ENCODE peak calls at places on chromosomes 7 and 10, in four cellular contexts. One of them, this sample, is unnamed.

GRCh38 chr10:44462338-44462914 is 77.5 kb upstream of the CXCL12 start:
- DNase-seq in naive thymus-derived CD8-positive, alpha-beta T cell: no peak
- DNase-seq in nephron progenitor cell: no peak
- DNase-seq in psoas muscle: no peak
- DNase-seq in this sample: no peak

GRCh38 chr7:90624128-90624980 is 28.2 kb downstream of the CDK14 start:
- DNase-seq in naive thymus-derived CD8-positive, alpha-beta T cell: no peak
- DNase-seq in nephron progenitor cell: no peak
- DNase-seq in psoas muscle: no peak
- DNase-seq in this sample: no peak

GRCh38 chr10:3467052-3467906 is 294.7 kb upstream of the PITRM1 start:
- DNase-seq in naive thymus-derived CD8-positive, alpha-beta T cell: no peak
- DNase-seq in nephron progenitor cell: no peak
- DNase-seq in psoas muscle: peak
- DNase-seq in this sample: peak

GRCh38 chr7:44288811-44289340 is 36.5 kb downstream of the CAMK2B start:
- DNase-seq in naive thymus-derived CD8-positive, alpha-beta T cell: no peak
- DNase-seq in nephron progenitor cell: peak
- DNase-seq in psoas muscle: peak
- DNase-seq in this sample: no peak

GRCh38 chr7:112864380-112864779 is 74.2 kb upstream of the TMEM168 start:
- DNase-seq in naive thymus-derived CD8-positive, alpha-beta T cell: no peak
- DNase-seq in nephron progenitor cell: no peak
- DNase-seq in psoas muscle: no peak
- DNase-seq in this sample: no peak

GRCh38 chr7:42283553-42283952 is 46.5 kb upstream of the GLI3 start:
- DNase-seq in naive thymus-derived CD8-positive, alpha-beta T cell: no peak
- DNase-seq in nephron progenitor cell: no peak
- DNase-seq in psoas muscle: no peak
- DNase-seq in this sample: no peak

GRCh38 chr10:127576011-127576410 is 26.9 kb downstream of the NPS start:
- DNase-seq in naive thymus-derived CD8-positive, alpha-beta T cell: no peak
- DNase-seq in nephron progenitor cell: no peak
- DNase-seq in psoas muscle: no peak
- DNase-seq in this sample: no peak

GRCh38 chr7:94396044-94396443 is 1.3 kb downstream of the COL1A2 start:
- DNase-seq in naive thymus-derived CD8-positive, alpha-beta T cell: no peak
- DNase-seq in nephron progenitor cell: no peak
- DNase-seq in psoas muscle: no peak
- DNase-seq in this sample: peak

GRCh38 chr7:37901890-37902524 is 14.6 kb downstream of the SFRP4 start:
- DNase-seq in naive thymus-derived CD8-positive, alpha-beta T cell: no peak
- DNase-seq in nephron progenitor cell: no peak
- DNase-seq in psoas muscle: no peak
- DNase-seq in this sample: peak

GRCh38 chr10:1049425-1049958 is 573 bp upstream of the IDI1 start:
- DNase-seq in naive thymus-derived CD8-positive, alpha-beta T cell: no peak
- DNase-seq in nephron progenitor cell: no peak
- DNase-seq in psoas muscle: no peak
- DNase-seq in this sample: no peak

GRCh38 chr10:110918269-110918632 is 729 bp downstream of the BBIP1 start:
- DNase-seq in naive thymus-derived CD8-positive, alpha-beta T cell: peak
- DNase-seq in nephron progenitor cell: peak
- DNase-seq in psoas muscle: no peak
- DNase-seq in this sample: peak

GRCh38 chr7:98869374-98870070 is at the start of gene TMEM130:
- DNase-seq in naive thymus-derived CD8-positive, alpha-beta T cell: no peak
- DNase-seq in nephron progenitor cell: peak
- DNase-seq in psoas muscle: peak
- DNase-seq in this sample: no peak

GRCh38 chr7:74009719-74010118 is 18.3 kb upstream of the ELN start:
- DNase-seq in naive thymus-derived CD8-positive, alpha-beta T cell: no peak
- DNase-seq in nephron progenitor cell: no peak
- DNase-seq in psoas muscle: peak
- DNase-seq in this sample: no peak

GRCh38 chr7:149573519-149573918 is 75.9 kb upstream of the ZNF746 start:
- DNase-seq in naive thymus-derived CD8-positive, alpha-beta T cell: no peak
- DNase-seq in nephron progenitor cell: no peak
- DNase-seq in psoas muscle: no peak
- DNase-seq in this sample: no peak

GRCh38 chr10:28060031-28060607 is 61.2 kb upstream of the ODAD2 start:
- DNase-seq in naive thymus-derived CD8-positive, alpha-beta T cell: no peak
- DNase-seq in nephron progenitor cell: no peak
- DNase-seq in psoas muscle: no peak
- DNase-seq in this sample: no peak

GRCh38 chr10:93501650-93502049 is 5.2 kb downstream of the CEP55 start:
- DNase-seq in naive thymus-derived CD8-positive, alpha-beta T cell: no peak
- DNase-seq in nephron progenitor cell: no peak
- DNase-seq in psoas muscle: no peak
- DNase-seq in this sample: no peak

GRCh38 chr10:58894929-58895328 is 281.5 kb upstream of the PHYHIPL start:
- DNase-seq in naive thymus-derived CD8-positive, alpha-beta T cell: no peak
- DNase-seq in nephron progenitor cell: peak
- DNase-seq in psoas muscle: no peak
- DNase-seq in this sample: peak

GRCh38 chr7:104363355-104363754 is 35.0 kb downstream of the LHFPL3 start:
- DNase-seq in naive thymus-derived CD8-positive, alpha-beta T cell: no peak
- DNase-seq in nephron progenitor cell: no peak
- DNase-seq in psoas muscle: no peak
- DNase-seq in this sample: no peak

GRCh38 chr10:80050752-80051151 is 27.7 kb upstream of the TMEM254 start:
- DNase-seq in naive thymus-derived CD8-positive, alpha-beta T cell: no peak
- DNase-seq in nephron progenitor cell: no peak
- DNase-seq in psoas muscle: no peak
- DNase-seq in this sample: no peak

GRCh38 chr10:109892885-109893284 is 30.4 kb downstream of the XPNPEP1 start:
- DNase-seq in naive thymus-derived CD8-positive, alpha-beta T cell: no peak
- DNase-seq in nephron progenitor cell: no peak
- DNase-seq in psoas muscle: peak
- DNase-seq in this sample: no peak

GRCh38 chr10:75401569-75402485 is at the start of gene ZNF503:
- DNase-seq in naive thymus-derived CD8-positive, alpha-beta T cell: no peak
- DNase-seq in nephron progenitor cell: peak
- DNase-seq in psoas muscle: peak
- DNase-seq in this sample: peak

GRCh38 chr7:134948246-134948645 is 38.1 kb upstream of the AGBL3 start:
- DNase-seq in naive thymus-derived CD8-positive, alpha-beta T cell: no peak
- DNase-seq in nephron progenitor cell: no peak
- DNase-seq in psoas muscle: no peak
- DNase-seq in this sample: no peak

GRCh38 chr7:519974-520458 is 370 bp upstream of the PDGFA start:
- DNase-seq in naive thymus-derived CD8-positive, alpha-beta T cell: no peak
- DNase-seq in nephron progenitor cell: peak
- DNase-seq in psoas muscle: peak
- DNase-seq in this sample: peak

GRCh38 chr7:97390052-97390451 is 272.6 kb downstream of the SDHAF3 start:
- DNase-seq in naive thymus-derived CD8-positive, alpha-beta T cell: no peak
- DNase-seq in nephron progenitor cell: no peak
- DNase-seq in psoas muscle: no peak
- DNase-seq in this sample: no peak

GRCh38 chr10:35641430-35642015 is 573 bp downstream of the FZD8 start:
- DNase-seq in naive thymus-derived CD8-positive, alpha-beta T cell: no peak
- DNase-seq in nephron progenitor cell: peak
- DNase-seq in psoas muscle: no peak
- DNase-seq in this sample: peak

GRCh38 chr7:24971333-24972165 is 8.4 kb downstream of the OSBPL3 start:
- DNase-seq in naive thymus-derived CD8-positive, alpha-beta T cell: no peak
- DNase-seq in nephron progenitor cell: no peak
- DNase-seq in psoas muscle: peak
- DNase-seq in this sample: peak

GRCh38 chr10:8124436-8124835 is 69.9 kb downstream of the GATA3 start:
- DNase-seq in naive thymus-derived CD8-positive, alpha-beta T cell: no peak
- DNase-seq in nephron progenitor cell: no peak
- DNase-seq in psoas muscle: no peak
- DNase-seq in this sample: no peak

GRCh38 chr7:4198301-4198700 is 483.8 kb upstream of the FOXK1 start:
- DNase-seq in naive thymus-derived CD8-positive, alpha-beta T cell: no peak
- DNase-seq in nephron progenitor cell: no peak
- DNase-seq in psoas muscle: peak
- DNase-seq in this sample: no peak

GRCh38 chr7:21903074-21903786 is 42.5 kb downstream of the CDCA7L start:
- DNase-seq in naive thymus-derived CD8-positive, alpha-beta T cell: no peak
- DNase-seq in nephron progenitor cell: no peak
- DNase-seq in psoas muscle: no peak
- DNase-seq in this sample: no peak

GRCh38 chr7:130393095-130393494 is 12.8 kb downstream of the CPA1 start:
- DNase-seq in naive thymus-derived CD8-positive, alpha-beta T cell: no peak
- DNase-seq in nephron progenitor cell: no peak
- DNase-seq in psoas muscle: no peak
- DNase-seq in this sample: no peak

GRCh38 chr7:103887853-103888602 is 101.4 kb downstream of the RELN start:
- DNase-seq in naive thymus-derived CD8-positive, alpha-beta T cell: no peak
- DNase-seq in nephron progenitor cell: no peak
- DNase-seq in psoas muscle: no peak
- DNase-seq in this sample: no peak

GRCh38 chr10:50431118-50431517 is 179.8 kb upstream of the ASAH2 start:
- DNase-seq in naive thymus-derived CD8-positive, alpha-beta T cell: no peak
- DNase-seq in nephron progenitor cell: no peak
- DNase-seq in psoas muscle: no peak
- DNase-seq in this sample: no peak

GRCh38 chr10:102729090-102730026 is 14.4 kb upstream of the WBP1L start:
- DNase-seq in naive thymus-derived CD8-positive, alpha-beta T cell: no peak
- DNase-seq in nephron progenitor cell: peak
- DNase-seq in psoas muscle: peak
- DNase-seq in this sample: peak

This sample was measured in hepatic stellate cell.